ENCODE peak calls at places on chromosome 4, in five cellular contexts. E is HCT116, M is K562, I is GM12878, K is H1. R is an unnamed sample.

GRCh38 chr4:182143822-182144620 is 99.2 kb upstream of the TENM3 start:
- DNase-seq in E (no peak), M (no peak), I (no peak), K (peak), R (peak)

GRCh38 chr4:140523370-140523856 is 555 bp upstream of the ELMOD2 start:
- DNase-seq in E (no peak), M (no peak), I (no peak), K (no peak), R (no peak)

GRCh38 chr4:166657261-166657660 is 577.0 kb downstream of the SPOCK3 start:
- DNase-seq in E (no peak), M (no peak), I (no peak), K (no peak), R (no peak)

GRCh38 chr4:68748181-68748981 is 67.4 kb upstream of the UGT2B10 start:
- DNase-seq in E (peak), M (no peak), I (no peak), K (no peak), R (no peak)

GRCh38 chr4:15543537-15544195 is 74.0 kb downstream of the CC2D2A start:
- DNase-seq in E (no peak), M (no peak), I (no peak), K (no peak), R (no peak)

GRCh38 chr4:161496-162284 is 37.4 kb downstream of the ZNF718 start:
- DNase-seq in E (no peak), M (no peak), I (no peak), K (no peak), R (peak)

GRCh38 chr4:14222630-14223029 is 595.1 kb upstream of the BOD1L1 start:
- DNase-seq in E (no peak), M (no peak), I (no peak), K (no peak), R (no peak)

GRCh38 chr4:82223715-82224114 is 150.1 kb downstream of the HNRNPD start:
- DNase-seq in E (no peak), M (no peak), I (no peak), K (no peak), R (no peak)

GRCh38 chr4:138542191-138542771 is 300.1 kb upstream of the SLC7A11 start:
- DNase-seq in E (no peak), M (no peak), I (no peak), K (no peak), R (no peak)

DNA sequence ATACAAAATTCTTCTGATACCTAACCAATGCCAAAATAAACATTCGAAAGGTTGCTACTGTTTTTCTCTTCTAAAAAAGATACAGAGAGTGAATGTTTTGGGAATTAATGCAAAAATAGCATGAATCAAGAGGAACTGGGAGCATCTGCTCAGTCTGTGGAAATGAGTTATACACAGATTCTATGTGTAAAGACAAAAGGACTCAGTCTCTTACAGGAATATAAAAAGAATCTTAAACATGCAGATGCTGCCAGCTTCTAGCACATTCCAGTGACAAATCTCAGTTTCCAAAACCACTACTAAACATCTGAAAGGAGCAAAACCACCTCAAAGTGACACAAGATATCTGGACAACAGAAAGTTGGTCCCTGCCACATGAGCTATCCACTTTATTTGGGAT is 55.0 kb downstream of the PAPSS1 start:
- DNase-seq in E (no peak), M (no peak), I (no peak), K (no peak), R (no peak)
- TF ChIP-seq CEBPB in E (no peak), M (no peak), I (no peak), K (no peak), R (no peak)

GRCh38 chr4:77040856-77041576 is 34.8 kb downstream of the CCNI start:
- DNase-seq in E (no peak), M (no peak), I (no peak), K (no peak), R (no peak)
- TF ChIP-seq CEBPB in E (no peak), M (no peak), I (no peak), K (no peak), R (no peak)

DNA sequence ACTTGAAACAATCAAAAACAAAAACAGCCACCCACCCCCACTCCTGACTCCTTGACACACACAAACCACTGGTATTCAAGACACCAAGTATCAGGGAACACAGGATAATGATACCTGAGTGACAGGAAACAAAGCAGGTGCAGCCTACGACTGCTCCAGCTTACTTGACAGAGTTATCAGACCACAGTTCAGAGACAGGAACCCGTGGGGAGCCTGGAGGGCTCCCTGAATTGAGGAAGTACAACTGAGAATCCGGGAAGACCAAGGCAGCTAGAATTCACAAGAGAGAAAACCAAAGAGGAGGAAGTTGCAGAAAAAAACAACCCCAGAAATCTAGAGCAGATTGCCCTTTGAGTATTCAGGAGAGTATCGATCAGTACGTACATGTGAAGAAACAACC is 20.5 kb downstream of the COMMD8 start:
- DNase-seq in E (no peak), M (no peak), I (no peak), K (no peak), R (no peak)
- TF ChIP-seq CEBPB in E (no peak), M (no peak), I (no peak), K (no peak), R (no peak)

GRCh38 chr4:108165601-108166000 is 3.1 kb downstream of the LEF1 start:
- DNase-seq in E (no peak), M (no peak), I (no peak), K (no peak), R (no peak)

GRCh38 chr4:108168672-108169562 is at the start of gene LEF1:
- DNase-seq in E (no peak), M (peak), I (no peak), K (peak), R (no peak)

GRCh38 chr4:108168213-108168671 is 490 bp downstream of the LEF1 start:
- DNase-seq in E (no peak), M (no peak), I (no peak), K (no peak), R (no peak)

GRCh38 chr4:108166038-108166437 is 2.7 kb downstream of the LEF1 start:
- DNase-seq in E (no peak), M (no peak), I (no peak), K (no peak), R (no peak)

GRCh38 chr4:108166441-108167315 is 2.1 kb downstream of the LEF1 start:
- DNase-seq in E (no peak), M (peak), I (no peak), K (peak), R (no peak)
- TF ChIP-seq CEBPB in E (no peak), M (no peak), I (no peak), K (no peak), R (no peak)

GRCh38 chr4:119204898-119205297 is 7.6 kb upstream of the USP53 start:
- DNase-seq in E (no peak), M (no peak), I (no peak), K (no peak), R (no peak)
- TF ChIP-seq CEBPB in E (no peak), M (no peak), I (no peak), K (no peak), R (no peak)

GRCh38 chr4:163542275-163542674 is 47.8 kb downstream of the TMA16 start:
- DNase-seq in E (no peak), M (no peak), I (no peak), K (no peak), R (no peak)

GRCh38 chr4:163544407-163545038 is 50.0 kb downstream of the TMA16 start:
- DNase-seq in E (no peak), M (peak), I (no peak), K (peak), R (peak)

GRCh38 chr4:163540448-163540847 is 46.0 kb downstream of the TMA16 start:
- DNase-seq in E (no peak), M (no peak), I (no peak), K (no peak), R (no peak)

GRCh38 chr4:163536101-163536500 is 41.6 kb downstream of the TMA16 start:
- DNase-seq in E (no peak), M (no peak), I (no peak), K (no peak), R (no peak)

GRCh38 chr4:163540977-163541376 is 46.5 kb downstream of the TMA16 start:
- DNase-seq in E (no peak), M (no peak), I (no peak), K (no peak), R (no peak)
- TF ChIP-seq CEBPB in E (no peak), M (no peak), I (no peak), K (no peak), R (no peak)

GRCh38 chr4:98521486-98521885 is 136.9 kb downstream of the TSPAN5 start:
- DNase-seq in E (no peak), M (no peak), I (no peak), K (no peak), R (no peak)

GRCh38 chr4:98524271-98524670 is 134.1 kb downstream of the TSPAN5 start:
- DNase-seq in E (no peak), M (no peak), I (no peak), K (no peak), R (no peak)

GRCh38 chr4:98519268-98519993 is 139.0 kb downstream of the TSPAN5 start:
- DNase-seq in E (no peak), M (no peak), I (no peak), K (no peak), R (no peak)

GRCh38 chr4:98522603-98523395 is 135.6 kb downstream of the TSPAN5 start:
- DNase-seq in E (peak), M (no peak), I (no peak), K (no peak), R (no peak)

GRCh38 chr4:98522062-98522461 is 136.3 kb downstream of the TSPAN5 start:
- DNase-seq in E (no peak), M (no peak), I (no peak), K (no peak), R (no peak)
- TF ChIP-seq CEBPB in E (no peak), M (no peak), I (no peak), K (no peak), R (no peak)

GRCh38 chr4:40325406-40326019 is 9.6 kb upstream of the CHRNA9 start:
- DNase-seq in E (peak), M (peak), I (no peak), K (no peak), R (peak)
- TF ChIP-seq CEBPB in E (no peak), M (no peak), I (no peak), K (no peak), R (no peak)

R was measured in A549.